ENCODE peak calls at places on chromosomes 11 and 22, in nine cellular contexts. One of them, this sample, is unnamed.

GRCh38 chr11:77654770-77655434 is 17.3 kb upstream of the CLNS1A start:
- DNase-seq in cardiac muscle cell: no peak
- DNase-seq in psoas muscle: no peak
- DNase-seq in heart right ventricle: no peak
- DNase-seq in CD4-positive, CD25-positive, alpha-beta regulatory T cell: no peak
- DNase-seq in foreskin fibroblast: no peak
- DNase-seq in H7: no peak
- DNase-seq in epithelial cell of esophagus: no peak
- DNase-seq in Panc1: no peak
- DNase-seq in this sample: no peak

GRCh38 chr11:69398529-69399492 is 82.7 kb upstream of the LINC01488 start:
- DNase-seq in cardiac muscle cell: no peak
- DNase-seq in psoas muscle: no peak
- DNase-seq in heart right ventricle: no peak
- DNase-seq in CD4-positive, CD25-positive, alpha-beta regulatory T cell: no peak
- DNase-seq in foreskin fibroblast: peak
- DNase-seq in H7: peak
- DNase-seq in epithelial cell of esophagus: peak
- DNase-seq in Panc1: no peak
- DNase-seq in this sample: no peak

GRCh38 chr11:113457784-113458183 is 17.4 kb downstream of the DRD2 start:
- DNase-seq in cardiac muscle cell: no peak
- DNase-seq in psoas muscle: no peak
- DNase-seq in heart right ventricle: no peak
- DNase-seq in CD4-positive, CD25-positive, alpha-beta regulatory T cell: no peak
- DNase-seq in foreskin fibroblast: no peak
- DNase-seq in H7: peak
- DNase-seq in epithelial cell of esophagus: no peak
- DNase-seq in Panc1: no peak
- DNase-seq in this sample: no peak

GRCh38 chr11:22244986-22245592 is 52.2 kb downstream of the ANO5 start:
- DNase-seq in cardiac muscle cell: peak
- DNase-seq in psoas muscle: peak
- DNase-seq in heart right ventricle: peak
- DNase-seq in CD4-positive, CD25-positive, alpha-beta regulatory T cell: peak
- DNase-seq in foreskin fibroblast: peak
- DNase-seq in H7: peak
- DNase-seq in epithelial cell of esophagus: peak
- DNase-seq in Panc1: peak
- DNase-seq in this sample: no peak

GRCh38 chr11:126490261-126490660 is 134.8 kb downstream of the ST3GAL4 start:
- DNase-seq in cardiac muscle cell: no peak
- DNase-seq in psoas muscle: no peak
- DNase-seq in heart right ventricle: no peak
- DNase-seq in CD4-positive, CD25-positive, alpha-beta regulatory T cell: no peak
- DNase-seq in foreskin fibroblast: no peak
- DNase-seq in H7: no peak
- DNase-seq in epithelial cell of esophagus: no peak
- DNase-seq in Panc1: no peak
- DNase-seq in this sample: no peak

GRCh38 chr11:19079643-19080440 is 19.3 kb upstream of the MRGPRX2 start:
- DNase-seq in cardiac muscle cell: peak
- DNase-seq in psoas muscle: no peak
- DNase-seq in heart right ventricle: no peak
- DNase-seq in CD4-positive, CD25-positive, alpha-beta regulatory T cell: no peak
- DNase-seq in foreskin fibroblast: peak
- DNase-seq in H7: no peak
- DNase-seq in epithelial cell of esophagus: peak
- DNase-seq in Panc1: no peak
- DNase-seq in this sample: peak

GRCh38 chr11:44387415-44387814 is 77.5 kb upstream of the ALX4 start:
- DNase-seq in cardiac muscle cell: no peak
- DNase-seq in psoas muscle: no peak
- DNase-seq in heart right ventricle: no peak
- DNase-seq in CD4-positive, CD25-positive, alpha-beta regulatory T cell: no peak
- DNase-seq in foreskin fibroblast: no peak
- DNase-seq in H7: no peak
- DNase-seq in epithelial cell of esophagus: no peak
- DNase-seq in Panc1: no peak
- DNase-seq in this sample: no peak

GRCh38 chr11:122367809-122368231 is 251.8 kb upstream of the BLID start:
- DNase-seq in cardiac muscle cell: peak
- DNase-seq in psoas muscle: no peak
- DNase-seq in heart right ventricle: peak
- DNase-seq in CD4-positive, CD25-positive, alpha-beta regulatory T cell: no peak
- DNase-seq in foreskin fibroblast: peak
- DNase-seq in H7: no peak
- DNase-seq in epithelial cell of esophagus: peak
- DNase-seq in Panc1: no peak
- DNase-seq in this sample: no peak

GRCh38 chr22:31148953-31149627 is 8.8 kb upstream of the PLA2G3 start:
- DNase-seq in cardiac muscle cell: peak
- DNase-seq in psoas muscle: peak
- DNase-seq in heart right ventricle: peak
- DNase-seq in CD4-positive, CD25-positive, alpha-beta regulatory T cell: peak
- DNase-seq in foreskin fibroblast: peak
- DNase-seq in H7: peak
- DNase-seq in epithelial cell of esophagus: peak
- DNase-seq in Panc1: peak
- DNase-seq in this sample: peak

GRCh38 chr22:26406118-26406517 is 22.9 kb upstream of the ASPHD2 start:
- DNase-seq in cardiac muscle cell: no peak
- DNase-seq in psoas muscle: no peak
- DNase-seq in heart right ventricle: no peak
- DNase-seq in CD4-positive, CD25-positive, alpha-beta regulatory T cell: no peak
- DNase-seq in foreskin fibroblast: peak
- DNase-seq in H7: no peak
- DNase-seq in epithelial cell of esophagus: no peak
- DNase-seq in Panc1: no peak
- DNase-seq in this sample: no peak

GRCh38 chr11:65827774-65828156 is 6.0 kb upstream of the SNX32 start:
- DNase-seq in cardiac muscle cell: no peak
- DNase-seq in psoas muscle: no peak
- DNase-seq in heart right ventricle: no peak
- DNase-seq in CD4-positive, CD25-positive, alpha-beta regulatory T cell: no peak
- DNase-seq in foreskin fibroblast: no peak
- DNase-seq in H7: no peak
- DNase-seq in epithelial cell of esophagus: no peak
- DNase-seq in Panc1: no peak
- DNase-seq in this sample: no peak

GRCh38 chr11:65834202-65834601 is 439 bp downstream of the SNX32 start:
- DNase-seq in cardiac muscle cell: no peak
- DNase-seq in psoas muscle: no peak
- DNase-seq in heart right ventricle: no peak
- DNase-seq in CD4-positive, CD25-positive, alpha-beta regulatory T cell: no peak
- DNase-seq in foreskin fibroblast: no peak
- DNase-seq in H7: no peak
- DNase-seq in epithelial cell of esophagus: no peak
- DNase-seq in Panc1: no peak
- DNase-seq in this sample: no peak

GRCh38 chr11:65833297-65834030 is at the start of gene SNX32:
- DNase-seq in cardiac muscle cell: peak
- DNase-seq in psoas muscle: peak
- DNase-seq in heart right ventricle: peak
- DNase-seq in CD4-positive, CD25-positive, alpha-beta regulatory T cell: peak
- DNase-seq in foreskin fibroblast: peak
- DNase-seq in H7: peak
- DNase-seq in epithelial cell of esophagus: peak
- DNase-seq in Panc1: no peak
- DNase-seq in this sample: peak

GRCh38 chr11:65826972-65827773 is 6.6 kb upstream of the SNX32 start:
- DNase-seq in cardiac muscle cell: no peak
- DNase-seq in psoas muscle: no peak
- DNase-seq in heart right ventricle: no peak
- DNase-seq in CD4-positive, CD25-positive, alpha-beta regulatory T cell: no peak
- DNase-seq in foreskin fibroblast: no peak
- DNase-seq in H7: no peak
- DNase-seq in epithelial cell of esophagus: no peak
- DNase-seq in Panc1: no peak
- DNase-seq in this sample: no peak

GRCh38 chr11:65829459-65829858 is 4.3 kb upstream of the SNX32 start:
- DNase-seq in cardiac muscle cell: no peak
- DNase-seq in psoas muscle: no peak
- DNase-seq in heart right ventricle: no peak
- DNase-seq in CD4-positive, CD25-positive, alpha-beta regulatory T cell: no peak
- DNase-seq in foreskin fibroblast: no peak
- DNase-seq in H7: no peak
- DNase-seq in epithelial cell of esophagus: no peak
- DNase-seq in Panc1: no peak
- DNase-seq in this sample: no peak
- H3K4me3 ChIP-seq in cardiac muscle cell: no peak
- H3K4me3 ChIP-seq in psoas muscle: no peak
- H3K4me3 ChIP-seq in heart right ventricle: no peak
- H3K4me3 ChIP-seq in CD4-positive, CD25-positive, alpha-beta regulatory T cell: no peak
- H3K4me3 ChIP-seq in foreskin fibroblast: no peak
- H3K4me3 ChIP-seq in H7: no peak
- H3K4me3 ChIP-seq in epithelial cell of esophagus: no peak
- H3K4me3 ChIP-seq in Panc1: no peak
- H3K4me3 ChIP-seq in this sample: no peak

GRCh38 chr22:40531951-40532900 is 104.3 kb downstream of the MRTFA start:
- DNase-seq in cardiac muscle cell: no peak
- DNase-seq in psoas muscle: no peak
- DNase-seq in heart right ventricle: no peak
- DNase-seq in CD4-positive, CD25-positive, alpha-beta regulatory T cell: peak
- DNase-seq in foreskin fibroblast: no peak
- DNase-seq in H7: no peak
- DNase-seq in epithelial cell of esophagus: no peak
- DNase-seq in Panc1: no peak
- DNase-seq in this sample: no peak
- H3K4me3 ChIP-seq in cardiac muscle cell: peak
- H3K4me3 ChIP-seq in psoas muscle: peak
- H3K4me3 ChIP-seq in heart right ventricle: peak
- H3K4me3 ChIP-seq in CD4-positive, CD25-positive, alpha-beta regulatory T cell: peak
- H3K4me3 ChIP-seq in foreskin fibroblast: peak
- H3K4me3 ChIP-seq in H7: no peak
- H3K4me3 ChIP-seq in epithelial cell of esophagus: no peak
- H3K4me3 ChIP-seq in Panc1: peak
- H3K4me3 ChIP-seq in this sample: no peak

GRCh38 chr11:13963949-13964770 is 1.6 kb downstream of the SPON1 start:
- DNase-seq in cardiac muscle cell: no peak
- DNase-seq in psoas muscle: no peak
- DNase-seq in heart right ventricle: peak
- DNase-seq in CD4-positive, CD25-positive, alpha-beta regulatory T cell: no peak
- DNase-seq in foreskin fibroblast: no peak
- DNase-seq in H7: peak
- DNase-seq in epithelial cell of esophagus: no peak
- DNase-seq in Panc1: no peak
- DNase-seq in this sample: no peak

GRCh38 chr11:13964771-13965074 is 2.2 kb downstream of the SPON1 start:
- DNase-seq in cardiac muscle cell: no peak
- DNase-seq in psoas muscle: no peak
- DNase-seq in heart right ventricle: no peak
- DNase-seq in CD4-positive, CD25-positive, alpha-beta regulatory T cell: no peak
- DNase-seq in foreskin fibroblast: no peak
- DNase-seq in H7: no peak
- DNase-seq in epithelial cell of esophagus: no peak
- DNase-seq in Panc1: no peak
- DNase-seq in this sample: no peak

GRCh38 chr11:13963169-13963948 is 836 bp downstream of the SPON1 start:
- DNase-seq in cardiac muscle cell: peak
- DNase-seq in psoas muscle: peak
- DNase-seq in heart right ventricle: no peak
- DNase-seq in CD4-positive, CD25-positive, alpha-beta regulatory T cell: peak
- DNase-seq in foreskin fibroblast: no peak
- DNase-seq in H7: peak
- DNase-seq in epithelial cell of esophagus: no peak
- DNase-seq in Panc1: no peak
- DNase-seq in this sample: no peak

GRCh38 chr11:13962562-13963168 is at the start of gene SPON1:
- DNase-seq in cardiac muscle cell: peak
- DNase-seq in psoas muscle: peak
- DNase-seq in heart right ventricle: no peak
- DNase-seq in CD4-positive, CD25-positive, alpha-beta regulatory T cell: peak
- DNase-seq in foreskin fibroblast: peak
- DNase-seq in H7: peak
- DNase-seq in epithelial cell of esophagus: no peak
- DNase-seq in Panc1: no peak
- DNase-seq in this sample: no peak

GRCh38 chr11:13962198-13962561 is 343 bp upstream of the SPON1 start:
- DNase-seq in cardiac muscle cell: no peak
- DNase-seq in psoas muscle: no peak
- DNase-seq in heart right ventricle: no peak
- DNase-seq in CD4-positive, CD25-positive, alpha-beta regulatory T cell: no peak
- DNase-seq in foreskin fibroblast: no peak
- DNase-seq in H7: no peak
- DNase-seq in epithelial cell of esophagus: no peak
- DNase-seq in Panc1: no peak
- DNase-seq in this sample: no peak
- H3K4me3 ChIP-seq in cardiac muscle cell: peak
- H3K4me3 ChIP-seq in psoas muscle: peak
- H3K4me3 ChIP-seq in heart right ventricle: peak
- H3K4me3 ChIP-seq in CD4-positive, CD25-positive, alpha-beta regulatory T cell: no peak
- H3K4me3 ChIP-seq in foreskin fibroblast: no peak
- H3K4me3 ChIP-seq in H7: peak
- H3K4me3 ChIP-seq in epithelial cell of esophagus: no peak
- H3K4me3 ChIP-seq in Panc1: no peak
- H3K4me3 ChIP-seq in this sample: peak

GRCh38 chr11:14058061-14058460 is 95.5 kb downstream of the SPON1 start:
- DNase-seq in cardiac muscle cell: no peak
- DNase-seq in psoas muscle: no peak
- DNase-seq in heart right ventricle: no peak
- DNase-seq in CD4-positive, CD25-positive, alpha-beta regulatory T cell: no peak
- DNase-seq in foreskin fibroblast: no peak
- DNase-seq in H7: no peak
- DNase-seq in epithelial cell of esophagus: peak
- DNase-seq in Panc1: no peak
- DNase-seq in this sample: no peak

GRCh38 chr11:14065153-14065552 is 102.6 kb downstream of the SPON1 start:
- DNase-seq in cardiac muscle cell: no peak
- DNase-seq in psoas muscle: no peak
- DNase-seq in heart right ventricle: no peak
- DNase-seq in CD4-positive, CD25-positive, alpha-beta regulatory T cell: peak
- DNase-seq in foreskin fibroblast: no peak
- DNase-seq in H7: no peak
- DNase-seq in epithelial cell of esophagus: no peak
- DNase-seq in Panc1: no peak
- DNase-seq in this sample: no peak

GRCh38 chr11:14055936-14056335 is 93.4 kb downstream of the SPON1 start:
- DNase-seq in cardiac muscle cell: no peak
- DNase-seq in psoas muscle: no peak
- DNase-seq in heart right ventricle: no peak
- DNase-seq in CD4-positive, CD25-positive, alpha-beta regulatory T cell: no peak
- DNase-seq in foreskin fibroblast: no peak
- DNase-seq in H7: no peak
- DNase-seq in epithelial cell of esophagus: no peak
- DNase-seq in Panc1: no peak
- DNase-seq in this sample: no peak

GRCh38 chr11:14054708-14055107 is 92.2 kb downstream of the SPON1 start:
- DNase-seq in cardiac muscle cell: peak
- DNase-seq in psoas muscle: peak
- DNase-seq in heart right ventricle: peak
- DNase-seq in CD4-positive, CD25-positive, alpha-beta regulatory T cell: peak
- DNase-seq in foreskin fibroblast: peak
- DNase-seq in H7: no peak
- DNase-seq in epithelial cell of esophagus: no peak
- DNase-seq in Panc1: no peak
- DNase-seq in this sample: peak

DNA sequence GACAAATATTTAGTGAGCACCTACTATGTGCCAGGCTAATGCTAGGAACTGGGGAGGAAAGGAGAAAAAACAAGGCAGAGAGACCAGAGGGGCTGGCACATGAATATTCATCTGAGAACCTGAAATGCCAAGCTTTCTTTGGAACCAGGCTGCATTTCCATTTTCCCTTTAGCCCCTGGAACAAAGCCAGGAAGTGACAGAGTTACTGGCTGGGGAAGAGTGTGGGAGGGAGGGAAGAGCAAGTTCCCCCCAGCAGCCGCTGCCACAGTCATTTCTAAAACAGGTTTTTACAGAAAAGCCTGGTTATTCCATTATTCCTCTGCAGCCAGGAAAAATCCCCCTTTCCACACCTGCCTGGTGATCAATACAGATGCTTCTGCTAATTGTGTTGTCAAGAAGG is 97.0 kb downstream of the SPON1 start:
- DNase-seq in cardiac muscle cell: no peak
- DNase-seq in psoas muscle: no peak
- DNase-seq in heart right ventricle: peak
- DNase-seq in CD4-positive, CD25-positive, alpha-beta regulatory T cell: no peak
- DNase-seq in foreskin fibroblast: no peak
- DNase-seq in H7: no peak
- DNase-seq in epithelial cell of esophagus: no peak
- DNase-seq in Panc1: no peak
- DNase-seq in this sample: no peak
- H3K4me3 ChIP-seq in cardiac muscle cell: no peak
- H3K4me3 ChIP-seq in psoas muscle: no peak
- H3K4me3 ChIP-seq in heart right ventricle: no peak
- H3K4me3 ChIP-seq in CD4-positive, CD25-positive, alpha-beta regulatory T cell: no peak
- H3K4me3 ChIP-seq in foreskin fibroblast: no peak
- H3K4me3 ChIP-seq in H7: no peak
- H3K4me3 ChIP-seq in epithelial cell of esophagus: no peak
- H3K4me3 ChIP-seq in Panc1: no peak
- H3K4me3 ChIP-seq in this sample: no peak